ENCODE peak calls at places on chromosomes 11 and 22, in eight cellular contexts. Q is HT1080; K is renal cortical epithelial cell; A is RCC 7860; M is stimulated activated CD8-positive, alpha-beta memory T cell treated with anti-CD3 and anti-CD28 coated beads, Interleukin-4, amount 100 ng/mL, for 1 hour; U is NCI-H524; L is retina; T is NCI-H2029. W is an unnamed sample.
A peak's percentile ranks its signal among the peaks of the same experiment; 100 is the strongest.

GRCh38 chr11:47617417-47617809 is 23.2 kb upstream of the C1QTNF4 start:
- DNase-seq in M (no peak), A (no peak), U (no peak), L (no peak), Q (no peak), K (peak; percentile 44), T (no peak), W (peak; percentile 52)

GRCh38 chr11:64180871-64181270 is 5.1 kb upstream of the STIP1 start:
- DNase-seq in A (no peak), Q (no peak), K (no peak), M (no peak), T (no peak), U (peak; percentile 89), L (peak; percentile 31), W (no peak)

GRCh38 chr11:35223429-35223828 is 84.5 kb downstream of the CD44 start:
- DNase-seq in A (no peak), T (no peak), M (no peak), Q (no peak), L (peak; percentile 88), K (no peak), U (peak; percentile 85), W (no peak)

GRCh38 chr22:36900880-36901279 is 12.5 kb upstream of the CSF2RB start:
- DNase-seq in L (no peak), K (no peak), M (no peak), A (no peak), T (no peak), U (no peak), Q (no peak), W (no peak)

GRCh38 chr11:95154514-95154913 is 64.9 kb downstream of the ENDOD1 start:
- DNase-seq in U (peak; percentile 36), M (peak; percentile 24), T (peak; percentile 45), A (no peak), L (peak; percentile 47), K (peak; percentile 60), Q (peak; percentile 54), W (peak; percentile 15)

GRCh38 chr11:114896594-114896993 is 218.3 kb downstream of the NXPE2 start:
- DNase-seq in L (no peak), M (no peak), T (no peak), A (no peak), K (no peak), U (no peak), Q (peak; percentile 6), W (no peak)

GRCh38 chr11:67056267-67056639 is 394 bp upstream of the RHOD start:
- DNase-seq in A (no peak), L (no peak), U (no peak), T (no peak), M (no peak), Q (no peak), K (no peak), W (no peak)

GRCh38 chr11:121141051-121141450 is 40.0 kb downstream of the TECTA start:
- DNase-seq in M (no peak), K (no peak), L (no peak), T (no peak), Q (no peak), U (no peak), A (no peak), W (peak; percentile 2)

GRCh38 chr11:86181379-86181778 is 63.2 kb upstream of the EED start:
- DNase-seq in Q (no peak), K (no peak), U (no peak), L (no peak), T (no peak), A (no peak), M (no peak), W (no peak)

GRCh38 chr11:134164490-134165370 is 59.0 kb downstream of the NCAPD3 start:
- DNase-seq in T (no peak), K (no peak), Q (no peak), U (no peak), M (no peak), A (no peak), L (no peak), W (no peak)

GRCh38 chr11:78318733-78319132 is 98.9 kb downstream of the GAB2 start:
- DNase-seq in Q (no peak), M (no peak), U (no peak), T (no peak), L (peak; percentile 55), K (no peak), A (no peak), W (no peak)

GRCh38 chr11:10742460-10743208 is 8.4 kb upstream of the CTR9 start:
- DNase-seq in M (no peak), U (no peak), T (no peak), Q (peak; percentile 25), L (no peak), K (peak; percentile 15), A (peak; percentile 57), W (no peak)

GRCh38 chr22:44890416-44891292 is 119.2 kb downstream of the PHF21B start:
- DNase-seq in A (no peak), U (no peak), T (no peak), K (no peak), Q (no peak), M (no peak), L (no peak), W (no peak)

GRCh38 chr11:117827521-117828511 is 3.3 kb upstream of the FXYD2 start:
- DNase-seq in M (no peak), Q (no peak), K (no peak), U (no peak), A (no peak), L (no peak), T (peak; percentile 28), W (no peak)

GRCh38 chr11:68928481-68928880 is 24.8 kb downstream of the IGHMBP2 start:
- DNase-seq in T (no peak), L (no peak), A (no peak), Q (no peak), M (no peak), K (no peak), U (no peak), W (no peak)

GRCh38 chr11:61621917-61622585 is 41.2 kb upstream of the SYT7 start:
- DNase-seq in M (no peak), L (no peak), K (no peak), A (no peak), U (no peak), T (no peak), Q (no peak), W (no peak)

GRCh38 chr22:25060522-25061071 is 108.1 kb downstream of the KIAA1671 start:
- DNase-seq in Q (no peak), A (no peak), K (no peak), T (no peak), U (no peak), M (no peak), L (no peak), W (no peak)

GRCh38 chr11:119324124-119324665 is 7.3 kb upstream of the MCAM start:
- DNase-seq in Q (no peak), K (no peak), L (no peak), A (no peak), M (no peak), U (no peak), T (no peak), W (no peak)

GRCh38 chr11:1652778-1653540 is 23.4 kb downstream of the KRTAP5-5 start:
- DNase-seq in L (peak; percentile 89), M (peak; percentile 59), A (peak; percentile 8), U (no peak), K (no peak), T (peak; percentile 10), Q (peak; percentile 19), W (peak; percentile 28)